ENCODE peak calls at places on chromosomes 3 and 15, in eight cellular contexts. I, V, L, W, P, B, G and S are unnamed samples.
A peak's percentile ranks its signal among the peaks of the same experiment; 100 is the strongest.

GRCh38 chr15:65333863-65334262 is 29.4 kb downstream of the RNU5B-1 start:
- DNase-seq in I (no peak), V (no peak), L (no peak), W (no peak), P (peak; percentile 56), B (no peak), G (no peak), S (no peak)

GRCh38 chr15:48565560-48566482 is 79.7 kb downstream of the FBN1 start:
- DNase-seq in I (peak; percentile 74), V (peak; percentile 79), L (no peak), W (peak; percentile 16), P (no peak), B (no peak), G (no peak), S (peak; percentile 92)

GRCh38 chr3:71185733-71186455 is 397.6 kb downstream of the FOXP1 start:
- DNase-seq in I (peak; percentile 35), V (peak; percentile 50), L (no peak), W (no peak), P (no peak), B (peak; percentile 35), G (no peak), S (peak; percentile 66)

GRCh38 chr15:85778107-85778776 is 16.5 kb downstream of the KLHL25 start:
- DNase-seq in I (no peak), V (no peak), L (no peak), W (no peak), P (no peak), B (no peak), G (no peak), S (no peak)

GRCh38 chr3:128170866-128171516 is 17.7 kb downstream of the EEFSEC start:
- DNase-seq in I (peak; percentile 61), V (peak; percentile 90), L (peak; percentile 78), W (peak; percentile 38), P (peak; percentile 55), B (no peak), G (no peak), S (peak; percentile 77)

GRCh38 chr3:141938011-141938350 is 61.5 kb downstream of the ATP1B3 start:
- DNase-seq in I (no peak), V (no peak), L (no peak), W (no peak), P (no peak), B (no peak), G (no peak), S (no peak)

GRCh38 chr3:145522179-145522578 is 638.8 kb downstream of the PLOD2 start:
- DNase-seq in I (no peak), V (no peak), L (no peak), W (no peak), P (no peak), B (no peak), G (no peak), S (no peak)

GRCh38 chr15:51425517-51426033 is 84.1 kb downstream of the GLDN start:
- DNase-seq in I (no peak), V (peak; percentile 9), L (no peak), W (no peak), P (no peak), B (no peak), G (no peak), S (no peak)

GRCh38 chr3:5699811-5700210 is 512.3 kb downstream of the EDEM1 start:
- DNase-seq in I (no peak), V (no peak), L (no peak), W (no peak), P (no peak), B (no peak), G (no peak), S (no peak)

GRCh38 chr3:133840055-133840737 is 34.6 kb downstream of the SRPRB start:
- DNase-seq in I (no peak), V (no peak), L (no peak), W (no peak), P (peak; percentile 31), B (no peak), G (no peak), S (no peak)

GRCh38 chr15:60957111-60957510 is 272.0 kb downstream of the RORA start:
- DNase-seq in I (no peak), V (no peak), L (no peak), W (no peak), P (no peak), B (no peak), G (no peak), S (no peak)